ENCODE peak calls at places on chromosomes 6 and 20, in six cellular contexts. X, S, W, Q, H and Z are unnamed samples.

GRCh38 chr6:33343953-33344611 is 26.5 kb upstream of the ZBTB22 start:
- DNase-seq in S (no peak), W (no peak), Q (no peak), H (no peak), X (no peak), Z (peak)

GRCh38 chr20:43265449-43265848 is 75.7 kb upstream of the PTPRT start:
- DNase-seq in X (no peak), W (no peak), Q (no peak), S (no peak), H (no peak), Z (no peak)

GRCh38 chr6:36964349-36964748 is 9.8 kb downstream of the PI16 start:
- DNase-seq in S (no peak), X (no peak), H (no peak), W (no peak), Q (no peak), Z (no peak)

GRCh38 chr6:83862776-83863471 is 3.4 kb downstream of the CYB5R4 start:
- DNase-seq in X (no peak), S (no peak), W (no peak), H (no peak), Q (no peak), Z (no peak)

GRCh38 chr20:47574616-47575401 is 73.1 kb downstream of the NCOA3 start:
- DNase-seq in S (no peak), W (peak), X (no peak), H (peak), Q (peak), Z (peak)

GRCh38 chr20:57350086-57350710 is 857 bp upstream of the RAE1 start:
- DNase-seq in X (no peak), H (peak), Q (no peak), W (no peak), S (no peak), Z (no peak)

GRCh38 chr6:137349856-137350830 is 131.0 kb upstream of the IFNGR1 start:
- DNase-seq in S (no peak), W (peak), Q (no peak), X (no peak), H (no peak), Z (no peak)

GRCh38 chr6:83536034-83536646 is 23.8 kb downstream of the PRSS35 start:
- DNase-seq in S (peak), X (no peak), H (peak), Q (peak), W (peak), Z (peak)

GRCh38 chr20:19588731-19589130 is 169.3 kb upstream of the RIN2 start:
- DNase-seq in H (no peak), X (no peak), S (no peak), Q (no peak), W (no peak), Z (no peak)

GRCh38 chr20:47736570-47737152 is 48.6 kb downstream of the SULF2 start:
- DNase-seq in S (no peak), X (no peak), Q (no peak), W (no peak), H (no peak), Z (no peak)

GRCh38 chr6:33592595-33593413 is 12.7 kb upstream of the BAK1 start:
- DNase-seq in W (no peak), H (no peak), X (no peak), Q (no peak), S (no peak), Z (peak)

GRCh38 chr6:168704678-168705077 is 263.7 kb downstream of the SMOC2 start:
- DNase-seq in W (no peak), H (no peak), Q (no peak), X (no peak), S (no peak), Z (no peak)

GRCh38 chr6:113672691-113673149 is 184.4 kb upstream of the MARCKS start:
- DNase-seq in W (peak), Q (no peak), X (no peak), S (no peak), H (peak), Z (no peak)

GRCh38 chr6:27183082-27183832 is 64.2 kb upstream of the PRSS16 start:
- DNase-seq in S (no peak), X (no peak), W (no peak), H (no peak), Q (no peak), Z (no peak)
- TF ChIP-seq CTCF in S (no peak), X (no peak), W (no peak), H (no peak), Q (no peak), Z (no peak)

DNA sequence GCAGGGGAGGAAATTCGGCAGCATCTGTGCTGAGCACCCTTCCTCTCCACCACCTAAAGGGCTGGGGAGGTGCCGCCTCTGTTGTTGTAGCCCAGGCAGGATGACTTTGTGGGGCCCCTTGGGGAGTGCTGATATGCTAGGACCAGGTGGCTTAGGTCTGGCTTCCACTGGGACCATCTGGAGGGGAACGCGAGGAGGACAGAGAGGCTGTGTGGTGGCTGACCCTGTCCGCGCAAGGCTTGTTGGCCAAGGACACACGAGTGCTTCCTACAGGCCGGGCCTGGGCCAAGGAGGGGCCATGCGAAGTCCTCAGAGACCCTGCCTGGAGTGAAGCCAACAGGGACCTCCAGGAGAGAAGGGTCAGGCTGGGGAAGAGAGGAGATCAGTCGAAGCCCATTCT is 9.9 kb upstream of the RPS6KA2 start:
- DNase-seq in W (no peak), Q (no peak), H (no peak), S (no peak), X (no peak), Z (no peak)
- TF ChIP-seq CTCF in W (no peak), Q (no peak), H (no peak), S (no peak), X (no peak), Z (no peak)

GRCh38 chr6:81589465-81590313 is 162.8 kb downstream of the TENT5A start:
- DNase-seq in X (no peak), H (peak), S (peak), Q (no peak), W (no peak), Z (no peak)
- TF ChIP-seq CTCF in X (no peak), H (no peak), S (no peak), Q (peak), W (no peak), Z (no peak)

GRCh38 chr6:72245565-72245964 is 359.2 kb downstream of the RIMS1 start:
- DNase-seq in H (no peak), S (no peak), Q (no peak), X (peak), W (no peak), Z (no peak)

GRCh38 chr6:72250664-72251063 is 364.3 kb downstream of the RIMS1 start:
- DNase-seq in S (no peak), W (peak), X (no peak), H (peak), Q (no peak), Z (no peak)

GRCh38 chr6:72248621-72249020 is 362.3 kb downstream of the RIMS1 start:
- DNase-seq in X (no peak), Q (no peak), H (no peak), W (peak), S (no peak), Z (no peak)

DNA sequence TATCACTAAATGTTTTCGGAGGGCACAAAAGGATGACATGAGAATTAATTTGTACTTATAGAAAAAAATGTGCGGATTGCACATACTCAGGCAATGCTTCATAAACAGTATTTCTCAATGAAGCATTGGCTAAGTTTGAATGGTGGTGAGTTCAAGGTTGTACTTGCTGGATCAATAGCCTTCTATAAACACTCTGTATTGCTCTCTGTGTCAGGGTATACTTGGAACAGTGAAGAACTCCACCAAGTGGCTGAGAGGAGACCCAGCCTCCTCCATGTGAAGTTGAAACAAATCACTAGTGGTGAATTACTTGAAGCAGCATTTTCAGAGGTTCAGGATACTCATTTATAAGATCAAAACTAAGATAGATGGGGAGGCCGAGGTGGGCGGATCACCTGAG is 360.6 kb downstream of the RIMS1 start:
- DNase-seq in S (no peak), X (no peak), Q (peak), H (no peak), W (peak), Z (no peak)
- TF ChIP-seq CTCF in S (peak), X (no peak), Q (peak), H (no peak), W (peak), Z (no peak)

GRCh38 chr20:23021541-23021940 is 13.6 kb upstream of the SSTR4 start:
- DNase-seq in S (no peak), X (no peak), W (peak), Q (no peak), H (no peak), Z (no peak)
- TF ChIP-seq CTCF in S (no peak), X (no peak), W (no peak), Q (no peak), H (no peak), Z (no peak)

GRCh38 chr6:6646859-6647258 is 58.3 kb downstream of the LY86 start:
- DNase-seq in S (no peak), X (no peak), Q (no peak), W (no peak), H (no peak), Z (no peak)
- TF ChIP-seq CTCF in S (no peak), X (no peak), Q (no peak), W (no peak), H (no peak), Z (no peak)